ENCODE peak calls at places on chromosomes 1 and 21, in five cellular contexts. One of them, this sample, is unnamed.

GRCh38 chr1:205840524-205840923 is 9.4 kb downstream of the PM20D1 start:
- DNase-seq in astrocyte: no peak
- DNase-seq in AG10803: no peak
- DNase-seq in CD4-positive, alpha-beta memory T cell: no peak
- DNase-seq in MM.1S: no peak
- DNase-seq in this sample: no peak

GRCh38 chr1:84253891-84254290 is 47.6 kb upstream of the SAMD13 start:
- DNase-seq in astrocyte: peak
- DNase-seq in AG10803: peak
- DNase-seq in CD4-positive, alpha-beta memory T cell: no peak
- DNase-seq in MM.1S: no peak
- DNase-seq in this sample: no peak

GRCh38 chr1:155177192-155177917 is 3.7 kb downstream of the TRIM46 start:
- DNase-seq in astrocyte: no peak
- DNase-seq in AG10803: no peak
- DNase-seq in CD4-positive, alpha-beta memory T cell: no peak
- DNase-seq in MM.1S: no peak
- DNase-seq in this sample: no peak

GRCh38 chr1:109388208-109388711 is 9.5 kb downstream of the SORT1 start:
- DNase-seq in astrocyte: no peak
- DNase-seq in AG10803: no peak
- DNase-seq in CD4-positive, alpha-beta memory T cell: no peak
- DNase-seq in MM.1S: no peak
- DNase-seq in this sample: no peak

GRCh38 chr1:183735069-183735860 is 69.7 kb upstream of the RGL1 start:
- DNase-seq in astrocyte: peak
- DNase-seq in AG10803: peak
- DNase-seq in CD4-positive, alpha-beta memory T cell: no peak
- DNase-seq in MM.1S: no peak
- DNase-seq in this sample: no peak

GRCh38 chr21:42684109-42684916 is 30.9 kb downstream of the PDE9A start:
- DNase-seq in astrocyte: no peak
- DNase-seq in AG10803: no peak
- DNase-seq in CD4-positive, alpha-beta memory T cell: peak
- DNase-seq in MM.1S: no peak
- DNase-seq in this sample: peak

GRCh38 chr1:111441573-111442192 is 7.4 kb downstream of the WDR77 start:
- DNase-seq in astrocyte: no peak
- DNase-seq in AG10803: peak
- DNase-seq in CD4-positive, alpha-beta memory T cell: peak
- DNase-seq in MM.1S: peak
- DNase-seq in this sample: peak

GRCh38 chr1:219926363-219926998 is 1.9 kb downstream of the SLC30A10 start:
- DNase-seq in astrocyte: no peak
- DNase-seq in AG10803: no peak
- DNase-seq in CD4-positive, alpha-beta memory T cell: no peak
- DNase-seq in MM.1S: no peak
- DNase-seq in this sample: no peak

GRCh38 chr1:15538750-15539149 is 12.1 kb downstream of the DNAJC16 start:
- DNase-seq in astrocyte: no peak
- DNase-seq in AG10803: no peak
- DNase-seq in CD4-positive, alpha-beta memory T cell: no peak
- DNase-seq in MM.1S: no peak
- DNase-seq in this sample: no peak

GRCh38 chr21:44870748-44871495 is 2.6 kb downstream of the PTTG1IP start:
- DNase-seq in astrocyte: peak
- DNase-seq in AG10803: no peak
- DNase-seq in CD4-positive, alpha-beta memory T cell: peak
- DNase-seq in MM.1S: no peak
- DNase-seq in this sample: no peak

GRCh38 chr1:53469373-53469772 is 10.2 kb downstream of the DMRTB1 start:
- DNase-seq in astrocyte: no peak
- DNase-seq in AG10803: no peak
- DNase-seq in CD4-positive, alpha-beta memory T cell: no peak
- DNase-seq in MM.1S: no peak
- DNase-seq in this sample: no peak

GRCh38 chr1:230263573-230264195 is 162.4 kb downstream of the PGBD5 start:
- DNase-seq in astrocyte: no peak
- DNase-seq in AG10803: no peak
- DNase-seq in CD4-positive, alpha-beta memory T cell: no peak
- DNase-seq in MM.1S: no peak
- DNase-seq in this sample: no peak

GRCh38 chr1:38038836-38039235 is 7.8 kb downstream of the POU3F1 start:
- DNase-seq in astrocyte: peak
- DNase-seq in AG10803: peak
- DNase-seq in CD4-positive, alpha-beta memory T cell: no peak
- DNase-seq in MM.1S: no peak
- DNase-seq in this sample: no peak

This sample was measured in immature natural killer cell.